ENCODE peak calls at places on chromosomes 13 and 19, in four cellular contexts. One of them, this sample, is unnamed.

GRCh38 chr19:7994923-7995682 is 10.3 kb downstream of the ELAVL1 start:
- DNase-seq in neuronal stem cell: no peak
- DNase-seq in MM.1S: no peak
- DNase-seq in osteoblast: peak
- DNase-seq in this sample: no peak

GRCh38 chr19:5113101-5113557 is 144.2 kb downstream of the KDM4B start:
- DNase-seq in neuronal stem cell: no peak
- DNase-seq in MM.1S: no peak
- DNase-seq in osteoblast: peak
- DNase-seq in this sample: no peak

GRCh38 chr19:55171440-55171839 is 5.0 kb upstream of the DNAAF3 start:
- DNase-seq in neuronal stem cell: no peak
- DNase-seq in MM.1S: no peak
- DNase-seq in osteoblast: no peak
- DNase-seq in this sample: no peak

GRCh38 chr13:111389621-111390521 is 69.4 kb downstream of the TEX29 start:
- DNase-seq in neuronal stem cell: no peak
- DNase-seq in MM.1S: no peak
- DNase-seq in osteoblast: no peak
- DNase-seq in this sample: no peak

GRCh38 chr19:49491030-49491803 is 3.8 kb downstream of the RPL13A start:
- DNase-seq in neuronal stem cell: no peak
- DNase-seq in MM.1S: no peak
- DNase-seq in osteoblast: peak
- DNase-seq in this sample: no peak

GRCh38 chr13:60933638-60934037 is 482.0 kb downstream of the PCDH20 start:
- DNase-seq in neuronal stem cell: no peak
- DNase-seq in MM.1S: no peak
- DNase-seq in osteoblast: no peak
- DNase-seq in this sample: no peak

GRCh38 chr13:31134055-31134711 is 27.5 kb downstream of the HSPH1 start:
- DNase-seq in neuronal stem cell: no peak
- DNase-seq in MM.1S: no peak
- DNase-seq in osteoblast: no peak
- DNase-seq in this sample: no peak

GRCh38 chr13:93727301-93728141 is 500.9 kb downstream of the GPC6 start:
- DNase-seq in neuronal stem cell: no peak
- DNase-seq in MM.1S: no peak
- DNase-seq in osteoblast: no peak
- DNase-seq in this sample: no peak

GRCh38 chr19:1674293-1674679 is 21.9 kb upstream of the TCF3 start:
- DNase-seq in neuronal stem cell: no peak
- DNase-seq in MM.1S: no peak
- DNase-seq in osteoblast: peak
- DNase-seq in this sample: no peak

GRCh38 chr19:1672038-1672768 is 19.8 kb upstream of the TCF3 start:
- DNase-seq in neuronal stem cell: no peak
- DNase-seq in MM.1S: peak
- DNase-seq in osteoblast: peak
- DNase-seq in this sample: no peak

GRCh38 chr19:1672769-1673644 is 20.6 kb upstream of the TCF3 start:
- DNase-seq in neuronal stem cell: no peak
- DNase-seq in MM.1S: no peak
- DNase-seq in osteoblast: peak
- DNase-seq in this sample: no peak

GRCh38 chr19:1673645-1674292 is 21.4 kb upstream of the TCF3 start:
- DNase-seq in neuronal stem cell: no peak
- DNase-seq in MM.1S: no peak
- DNase-seq in osteoblast: peak
- DNase-seq in this sample: no peak

DNA sequence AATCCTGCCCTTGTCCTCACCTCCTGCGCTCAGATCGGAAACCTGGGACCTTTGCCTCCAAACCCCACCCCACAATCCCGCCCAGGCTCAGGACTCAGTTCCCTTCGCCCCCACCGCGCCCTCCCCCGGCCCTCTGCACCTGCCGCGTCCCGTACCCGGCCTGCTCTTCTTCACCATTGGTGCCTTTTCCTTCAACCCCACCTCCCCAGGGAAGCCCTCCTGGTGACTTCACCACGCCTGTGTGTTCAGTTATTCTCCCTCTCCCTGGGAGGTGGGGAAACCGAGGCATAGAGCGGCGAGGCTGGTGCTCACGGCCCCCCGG is 19.3 kb upstream of the TCF3 start:
- DNase-seq in neuronal stem cell: no peak
- DNase-seq in MM.1S: peak
- DNase-seq in osteoblast: peak
- DNase-seq in this sample: no peak
- H3K27ac ChIP-seq in neuronal stem cell: no peak
- H3K27ac ChIP-seq in MM.1S: no peak
- H3K27ac ChIP-seq in osteoblast: no peak
- H3K27ac ChIP-seq in this sample: no peak

GRCh38 chr13:96899946-96900345 is 94.3 kb downstream of the OXGR1 start:
- DNase-seq in neuronal stem cell: no peak
- DNase-seq in MM.1S: no peak
- DNase-seq in osteoblast: no peak
- DNase-seq in this sample: no peak

GRCh38 chr13:96903085-96903484 is 91.2 kb downstream of the OXGR1 start:
- DNase-seq in neuronal stem cell: no peak
- DNase-seq in MM.1S: no peak
- DNase-seq in osteoblast: no peak
- DNase-seq in this sample: no peak

GRCh38 chr13:96900992-96901391 is 93.3 kb downstream of the OXGR1 start:
- DNase-seq in neuronal stem cell: no peak
- DNase-seq in MM.1S: no peak
- DNase-seq in osteoblast: no peak
- DNase-seq in this sample: no peak

GRCh38 chr13:96898212-96898611 is 96.1 kb downstream of the OXGR1 start:
- DNase-seq in neuronal stem cell: no peak
- DNase-seq in MM.1S: no peak
- DNase-seq in osteoblast: peak
- DNase-seq in this sample: no peak

GRCh38 chr13:96898855-96899254 is 95.4 kb downstream of the OXGR1 start:
- DNase-seq in neuronal stem cell: peak
- DNase-seq in MM.1S: no peak
- DNase-seq in osteoblast: no peak
- DNase-seq in this sample: no peak
- H3K27ac ChIP-seq in neuronal stem cell: no peak
- H3K27ac ChIP-seq in MM.1S: no peak
- H3K27ac ChIP-seq in osteoblast: no peak
- H3K27ac ChIP-seq in this sample: no peak

GRCh38 chr19:17088552-17088951 is 13.0 kb downstream of the MYO9B start:
- DNase-seq in neuronal stem cell: no peak
- DNase-seq in MM.1S: no peak
- DNase-seq in osteoblast: no peak
- DNase-seq in this sample: no peak
- H3K27ac ChIP-seq in neuronal stem cell: no peak
- H3K27ac ChIP-seq in MM.1S: no peak
- H3K27ac ChIP-seq in osteoblast: peak
- H3K27ac ChIP-seq in this sample: peak

GRCh38 chr13:102276479-102276878 is 125.4 kb downstream of the FGF14 start:
- DNase-seq in neuronal stem cell: no peak
- DNase-seq in MM.1S: no peak
- DNase-seq in osteoblast: no peak
- DNase-seq in this sample: no peak
- H3K27ac ChIP-seq in neuronal stem cell: no peak
- H3K27ac ChIP-seq in MM.1S: no peak
- H3K27ac ChIP-seq in osteoblast: no peak
- H3K27ac ChIP-seq in this sample: no peak

This sample was measured in thoracic aorta.